ENCODE peak calls at places on chromosomes 1 and 21, in eight cellular contexts. E, L, Q, Z, B, K, P and X are unnamed samples.

GRCh38 chr1:32200226-32201010 is at the start of gene CCDC28B:
- DNase-seq in L (peak), Z (no peak), Q (no peak), P (peak), B (no peak), E (peak), K (no peak), X (peak)

GRCh38 chr1:231796141-231796540 is 169.6 kb downstream of the DISC1 start:
- DNase-seq in E (no peak), Z (no peak), B (no peak), K (no peak), Q (no peak), L (no peak), P (no peak), X (no peak)

GRCh38 chr1:26744075-26744958 is 43.4 kb upstream of the PIGV start:
- DNase-seq in L (peak), Z (peak), P (peak), Q (no peak), K (no peak), E (no peak), B (no peak), X (peak)

GRCh38 chr1:117824612-117825011 is 104.8 kb downstream of the GDAP2 start:
- DNase-seq in B (no peak), P (no peak), E (no peak), Z (no peak), K (no peak), L (peak), Q (no peak), X (peak)

GRCh38 chr1:63590161-63590560 is 3.0 kb upstream of the PGM1 start:
- DNase-seq in Q (no peak), P (no peak), B (no peak), L (no peak), E (no peak), K (no peak), Z (no peak), X (peak)

GRCh38 chr1:17281775-17282181 is 26.2 kb upstream of the PADI4 start:
- DNase-seq in Z (no peak), P (no peak), L (no peak), K (no peak), B (no peak), E (no peak), Q (no peak), X (no peak)

GRCh38 chr1:26358411-26359384 is 4.8 kb upstream of the CRYBG2 start:
- DNase-seq in P (no peak), Z (no peak), K (no peak), B (no peak), L (no peak), E (peak), Q (no peak), X (no peak)

GRCh38 chr1:164794310-164794709 is 235.3 kb downstream of the PBX1 start:
- DNase-seq in L (peak), P (no peak), Z (no peak), Q (no peak), E (no peak), B (no peak), K (peak), X (peak)

GRCh38 chr1:40381268-40382109 is 8.0 kb downstream of the SMAP2 start:
- DNase-seq in L (no peak), P (no peak), Z (no peak), Q (no peak), E (no peak), B (no peak), K (no peak), X (no peak)

GRCh38 chr1:66550243-66550642 is 16.3 kb downstream of the SGIP1 start:
- DNase-seq in Z (no peak), K (no peak), B (no peak), E (no peak), P (no peak), L (no peak), Q (no peak), X (no peak)

GRCh38 chr1:205481629-205482071 is 22.8 kb upstream of the CDK18 start:
- DNase-seq in E (peak), Z (no peak), Q (no peak), L (no peak), P (no peak), B (no peak), K (no peak), X (no peak)

GRCh38 chr1:24959623-24959975 is 29.5 kb upstream of the RUNX3 start:
- DNase-seq in Z (no peak), E (no peak), K (no peak), B (no peak), P (no peak), L (peak), Q (no peak), X (no peak)

GRCh38 chr1:50424045-50424939 is 1.0 kb upstream of the DMRTA2 start:
- DNase-seq in K (no peak), Q (no peak), L (no peak), Z (no peak), E (peak), B (no peak), P (no peak), X (no peak)

GRCh38 chr1:4483031-4483625 is 171.3 kb upstream of the AJAP1 start:
- DNase-seq in P (no peak), B (no peak), L (no peak), K (no peak), E (no peak), Q (no peak), Z (no peak), X (no peak)

GRCh38 chr1:167599839-167600581 is 30.0 kb upstream of the RCSD1 start:
- DNase-seq in K (no peak), E (peak), Z (no peak), Q (no peak), P (peak), L (peak), B (no peak), X (peak)

GRCh38 chr1:167043752-167044488 is 46.3 kb downstream of the GPA33 start:
- DNase-seq in E (peak), P (peak), K (no peak), Q (no peak), B (no peak), Z (peak), L (peak), X (peak)

GRCh38 chr1:225896937-225897549 is 8.1 kb upstream of the LEFTY1 start:
- DNase-seq in B (no peak), P (peak), K (no peak), E (no peak), Z (no peak), L (no peak), Q (no peak), X (no peak)

GRCh38 chr1:212311836-212312497 is 26.8 kb downstream of the PPP2R5A start:
- DNase-seq in Z (no peak), Q (no peak), B (no peak), E (no peak), K (no peak), L (peak), P (no peak), X (peak)

GRCh38 chr1:57124768-57125446 is 159.1 kb upstream of the C8B start:
- DNase-seq in B (no peak), E (no peak), P (no peak), Z (no peak), Q (no peak), L (no peak), K (no peak), X (peak)

GRCh38 chr1:49197081-49197480 is 420.4 kb upstream of the BEND5 start:
- DNase-seq in L (no peak), Q (no peak), E (no peak), K (no peak), Z (no peak), P (no peak), B (no peak), X (peak)

GRCh38 chr1:18240906-18241305 is 133.3 kb downstream of the IGSF21 start:
- DNase-seq in E (no peak), Z (no peak), L (no peak), Q (no peak), B (no peak), P (no peak), K (no peak), X (no peak)

GRCh38 chr1:42736152-42736551 is 3.9 kb downstream of the CLDN19 start:
- DNase-seq in L (peak), Z (no peak), B (no peak), E (no peak), Q (no peak), P (peak), K (no peak), X (no peak)

GRCh38 chr1:7447093-7447492 is 324.0 kb upstream of the VAMP3 start:
- DNase-seq in B (no peak), Q (no peak), E (peak), L (no peak), K (no peak), Z (no peak), P (no peak), X (no peak)

GRCh38 chr1:205538211-205538840 is 33.9 kb downstream of the CDK18 start:
- DNase-seq in K (no peak), E (peak), Q (no peak), P (no peak), B (no peak), Z (no peak), L (peak), X (peak)

GRCh38 chr1:224317383-224318045 is 12.5 kb downstream of the NVL start:
- DNase-seq in L (no peak), Q (no peak), E (no peak), B (no peak), Z (no peak), K (no peak), P (no peak), X (no peak)

GRCh38 chr21:34913786-34914185 is 135.3 kb downstream of the RUNX1 start:
- DNase-seq in Q (no peak), B (no peak), L (no peak), E (no peak), K (no peak), P (no peak), Z (no peak), X (no peak)